ENCODE peak calls at places on chromosomes 11 and 22, in five cellular contexts. Z is H9, R is stomach, K is MM.1S, B is GM23338. F is an unnamed sample.

GRCh38 chr11:17476317-17477083 is at the start of gene ABCC8:
- DNase-seq in K (no peak), Z (peak), R (peak), B (peak), F (peak)

GRCh38 chr11:2328040-2328439 is 26.2 kb downstream of the TSPAN32 start:
- DNase-seq in B (no peak), K (no peak), R (no peak), Z (no peak), F (no peak)

GRCh38 chr11:34830648-34831047 is 85.5 kb downstream of the APIP start:
- DNase-seq in R (no peak), K (no peak), B (no peak), Z (no peak), F (no peak)

GRCh38 chr11:106271126-106271525 is 193.7 kb downstream of the AASDHPPT start:
- DNase-seq in Z (no peak), K (no peak), B (no peak), R (no peak), F (no peak)

GRCh38 chr11:10122337-10123197 is 171.5 kb downstream of the SBF2 start:
- DNase-seq in K (no peak), R (no peak), B (peak), Z (no peak), F (no peak)

GRCh38 chr11:62071408-62071807 is 52.4 kb upstream of the INCENP start:
- DNase-seq in R (no peak), K (no peak), B (no peak), Z (no peak), F (no peak)

GRCh38 chr11:1197886-1198765 is 24.7 kb upstream of the MUC5B start:
- DNase-seq in Z (peak), B (peak), R (peak), K (no peak), F (no peak)

GRCh38 chr22:39898997-39899396 is 1.9 kb upstream of the GRAP2 start:
- DNase-seq in K (no peak), R (no peak), B (no peak), Z (no peak), F (no peak)

GRCh38 chr11:95586681-95587080 is 202.9 kb downstream of the FAM76B start:
- DNase-seq in B (no peak), R (no peak), K (no peak), Z (no peak), F (no peak)

GRCh38 chr11:68810164-68810563 is 31.6 kb downstream of the CPT1A start:
- DNase-seq in Z (no peak), R (peak), B (no peak), K (no peak), F (no peak)

GRCh38 chr11:8566613-8567210 is 27.3 kb downstream of the STK33 start:
- DNase-seq in R (no peak), K (peak), Z (no peak), B (peak), F (peak)

GRCh38 chr11:22666320-22666699 is at the start of gene GAS2:
- DNase-seq in Z (no peak), K (no peak), R (no peak), B (peak), F (peak)

GRCh38 chr11:102798012-102798746 is at the start of gene MMP1:
- DNase-seq in Z (no peak), R (no peak), K (no peak), B (no peak), F (no peak)

GRCh38 chr11:116454020-116454645 is 318.7 kb downstream of the BUD13 start:
- DNase-seq in Z (peak), R (peak), K (peak), B (peak), F (peak)

GRCh38 chr11:43927925-43928707 is 14.3 kb upstream of the C11orf96 start:
- DNase-seq in K (no peak), R (no peak), Z (no peak), B (no peak), F (no peak)

GRCh38 chr22:42990131-42990838 is 24.7 kb downstream of the PACSIN2 start:
- DNase-seq in K (no peak), R (no peak), B (peak), Z (no peak), F (no peak)

GRCh38 chr11:122082203-122082602 is 33.8 kb downstream of the BLID start:
- DNase-seq in Z (no peak), R (no peak), B (no peak), K (no peak), F (no peak)

GRCh38 chr11:120260616-120261015 is 20.7 kb downstream of the POU2F3 start:
- DNase-seq in R (no peak), B (no peak), Z (no peak), K (no peak), F (no peak)

GRCh38 chr22:42604403-42604802 is 10.3 kb downstream of the POLDIP3 start:
- DNase-seq in R (peak), Z (no peak), B (no peak), K (no peak), F (no peak)

GRCh38 chr22:48554893-48555552 is 1272.7 kb downstream of the BRD1 start:
- DNase-seq in Z (peak), B (peak), K (no peak), R (no peak), F (peak)

GRCh38 chr11:30387891-30388861 is 65.3 kb downstream of the ARL14EP start:
- DNase-seq in B (peak), R (no peak), K (no peak), Z (no peak), F (no peak)

GRCh38 chr22:33090836-33091235 is 32.7 kb upstream of the SYN3 start:
- DNase-seq in B (no peak), Z (no peak), R (no peak), K (no peak), F (no peak)

DNA sequence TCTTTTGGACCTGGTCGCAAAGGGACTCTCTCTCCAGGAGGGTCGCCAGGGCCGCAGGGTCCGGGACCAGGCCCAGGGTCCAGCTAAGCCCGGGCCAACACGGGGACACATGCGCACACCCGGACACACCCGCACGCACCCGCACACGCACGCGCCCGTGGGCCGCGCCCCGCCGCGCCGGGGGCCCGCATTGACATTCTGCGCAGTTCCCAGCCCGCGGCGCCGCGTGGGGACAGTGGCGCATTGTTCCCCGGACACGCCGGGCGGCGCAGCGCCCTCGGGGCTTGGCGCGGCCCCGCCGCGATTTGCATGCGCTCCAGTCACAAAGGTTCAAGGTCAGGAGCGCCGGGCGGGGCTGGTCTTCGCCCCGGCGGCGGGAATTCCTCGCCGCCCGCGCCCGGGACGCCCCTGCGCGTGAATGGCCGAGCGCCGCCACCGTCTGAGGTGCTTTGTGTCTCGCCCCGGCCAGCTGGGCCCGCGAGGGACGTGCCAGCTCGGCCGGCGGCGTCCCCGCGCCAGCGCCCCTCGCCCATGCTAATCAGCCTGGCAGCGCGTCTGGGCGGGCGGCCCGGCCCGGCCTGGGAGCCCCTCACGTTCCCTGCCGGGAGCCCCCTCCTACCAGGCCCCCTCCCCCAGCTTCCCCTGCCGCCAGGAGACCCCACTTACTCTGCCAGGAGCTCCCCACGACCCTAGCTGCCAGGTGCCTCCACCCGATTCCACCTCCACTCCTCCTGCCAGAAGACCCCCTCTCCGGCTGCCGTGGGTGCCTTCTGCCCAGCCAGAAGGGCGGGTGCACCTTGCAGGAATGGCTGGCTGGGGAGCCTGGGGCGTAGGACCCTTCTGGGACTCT is 50.5 kb upstream of the WNT7B start:
- DNase-seq in K (peak), B (peak), R (peak), Z (no peak), F (peak)
- TF ChIP-seq CTCF in K (no peak), B (no peak), R (no peak), Z (no peak), F (no peak)

GRCh38 chr11:76085321-76085720 is 121.0 kb downstream of the WNT11 start:
- DNase-seq in Z (no peak), B (no peak), K (no peak), R (no peak), F (no peak)
- TF ChIP-seq CTCF in Z (no peak), B (no peak), K (no peak), R (no peak), F (no peak)

GRCh38 chr11:67455054-67455453 is at the start of gene CABP4:
- DNase-seq in B (no peak), K (no peak), R (no peak), Z (no peak), F (no peak)

GRCh38 chr11:67450796-67451657 is 1.5 kb downstream of the GPR152 start:
- DNase-seq in B (no peak), K (no peak), R (no peak), Z (no peak), F (no peak)

GRCh38 chr11:67451658-67451976 is 912 bp downstream of the GPR152 start:
- DNase-seq in K (no peak), Z (no peak), R (no peak), B (no peak), F (no peak)

GRCh38 chr11:67453816-67454732 is 1.1 kb upstream of the CABP4 start:
- DNase-seq in R (no peak), Z (no peak), K (no peak), B (no peak), F (no peak)

GRCh38 chr11:67452141-67452952 is at the start of gene GPR152:
- DNase-seq in R (peak), Z (no peak), K (no peak), B (no peak), F (no peak)
- TF ChIP-seq CTCF in R (peak), Z (no peak), K (no peak), B (no peak), F (no peak)

GRCh38 chr22:46833228-46833627 is 70.8 kb downstream of the TBC1D22A start:
- DNase-seq in Z (peak), K (no peak), R (peak), B (peak), F (peak)
- TF ChIP-seq CTCF in Z (peak), K (no peak), R (peak), B (peak), F (peak)

GRCh38 chr22:24161909-24162308 is 19.4 kb upstream of the SUSD2 start:
- DNase-seq in B (no peak), R (peak), Z (no peak), K (no peak), F (no peak)
- TF ChIP-seq CTCF in B (no peak), R (no peak), Z (no peak), K (no peak), F (no peak)

GRCh38 chr11:74695705-74696280 is 35.4 kb downstream of the CHRDL2 start:
- DNase-seq in B (peak), K (no peak), R (no peak), Z (peak), F (no peak)
- TF ChIP-seq CTCF in B (no peak), K (no peak), R (no peak), Z (peak), F (no peak)

GRCh38 chr22:36454916-36455570 is 26.4 kb downstream of the TXN2 start:
- DNase-seq in R (peak), B (peak), Z (peak), K (peak), F (peak)
- TF ChIP-seq CTCF in R (no peak), B (no peak), Z (no peak), K (no peak), F (no peak)

GRCh38 chr11:63641727-63642126 is 27.5 kb upstream of the PLAAT3 start:
- DNase-seq in Z (no peak), B (no peak), R (no peak), K (no peak), F (no peak)
- TF ChIP-seq CTCF in Z (no peak), B (peak), R (no peak), K (no peak), F (no peak)

GRCh38 chr11:123413636-123414035 is 16.4 kb upstream of the GRAMD1B start:
- DNase-seq in Z (no peak), K (no peak), R (no peak), B (no peak), F (no peak)
- TF ChIP-seq CTCF in Z (no peak), K (no peak), R (no peak), B (no peak), F (no peak)

F was measured in nephron progenitor cell.